ENCODE peak calls at places on chromosomes 6 and 20, in nine cellular contexts. X is transverse colon, Y is esophagus squamous epithelium, F is Peyer's patch, G is HCT116, U is uterus, Z is suprapubic skin, V is ovary, K is K562. I is an unnamed sample. For H3K27me3, the result is how much of the 10 kb centered on the place peaks cover.

GRCh38 chr6:88545991-88546390 is 379.8 kb upstream of the CNR1 start:
- DNase-seq in X (no peak), Y (no peak), F (no peak), G (no peak), U (no peak), Z (no peak), V (no peak), K (no peak), I (no peak)

GRCh38 chr6:11702039-11702795 is 76.4 kb downstream of the ADTRP start:
- DNase-seq in X (no peak), Y (no peak), F (no peak), G (no peak), U (no peak), Z (no peak), V (no peak), K (no peak), I (no peak)

GRCh38 chr6:31652925-31653724 is 664 bp upstream of the BAG6 start:
- DNase-seq in X (peak), Y (peak), F (peak), G (no peak), U (no peak), Z (peak), V (peak), K (peak), I (peak)

GRCh38 chr20:62433655-62434054 is 6.3 kb upstream of the RBBP8NL start:
- DNase-seq in X (peak), Y (no peak), F (no peak), G (no peak), U (peak), Z (no peak), V (no peak), K (no peak), I (no peak)

GRCh38 chr6:116330511-116330910 is 40.2 kb upstream of the DSE start:
- DNase-seq in X (no peak), Y (no peak), F (no peak), G (no peak), U (no peak), Z (no peak), V (no peak), K (no peak), I (no peak)

GRCh38 chr6:48835421-48835958 is 627.6 kb downstream of the MMUT start:
- DNase-seq in X (no peak), Y (no peak), F (no peak), G (no peak), U (no peak), Z (no peak), V (no peak), K (no peak), I (no peak)

GRCh38 chr6:85404497-85405174 is 45.2 kb upstream of the NT5E start:
- DNase-seq in X (peak), Y (no peak), F (no peak), G (peak), U (no peak), Z (no peak), V (no peak), K (no peak), I (no peak)

GRCh38 chr6:66328181-66328580 is 621.2 kb upstream of the EYS start:
- DNase-seq in X (no peak), Y (no peak), F (no peak), G (no peak), U (no peak), Z (no peak), V (no peak), K (no peak), I (no peak)

GRCh38 chr20:51654495-51654894 is 112.0 kb upstream of the NFATC2 start:
- DNase-seq in X (no peak), Y (no peak), F (no peak), G (no peak), U (no peak), Z (no peak), V (no peak), K (no peak), I (no peak)

GRCh38 chr6:169851641-169852503 is 100.5 kb downstream of the ERMARD start:
- DNase-seq in X (no peak), Y (no peak), F (no peak), G (no peak), U (peak), Z (no peak), V (no peak), K (no peak), I (no peak)

GRCh38 chr20:54103067-54103761 is 32.8 kb upstream of the BCAS1 start:
- DNase-seq in X (peak), Y (no peak), F (peak), G (peak), U (peak), Z (no peak), V (no peak), K (peak), I (peak)

GRCh38 chr20:62918137-62918536 is 8.2 kb downstream of the DIDO1 start:
- DNase-seq in X (no peak), Y (no peak), F (peak), G (no peak), U (no peak), Z (peak), V (no peak), K (no peak), I (no peak)

GRCh38 chr6:42911171-42912021 is 4.5 kb upstream of the PTCRA start:
- DNase-seq in X (no peak), Y (no peak), F (no peak), G (no peak), U (no peak), Z (no peak), V (no peak), K (no peak), I (no peak)

GRCh38 chr6:17470953-17471335 is 77.5 kb downstream of the CAP2 start:
- DNase-seq in X (no peak), Y (no peak), F (no peak), G (no peak), U (no peak), Z (no peak), V (no peak), K (no peak), I (no peak)

GRCh38 chr20:10940941-10941340 is 267.1 kb upstream of the JAG1 start:
- DNase-seq in X (no peak), Y (no peak), F (no peak), G (no peak), U (no peak), Z (no peak), V (no peak), K (no peak), I (no peak)

GRCh38 chr20:21388566-21388965 is 8.8 kb downstream of the NKX2-4 start:
- DNase-seq in X (no peak), Y (no peak), F (no peak), G (no peak), U (no peak), Z (no peak), V (no peak), K (no peak), I (no peak)

GRCh38 chr6:121666809-121667208 is 231.4 kb downstream of the GJA1 start:
- DNase-seq in X (no peak), Y (no peak), F (no peak), G (peak), U (no peak), Z (no peak), V (no peak), K (no peak), I (no peak)

GRCh38 chr6:47308674-47309325 is 905 bp downstream of the TNFRSF21 start:
- DNase-seq in X (peak), Y (no peak), F (no peak), G (no peak), U (peak), Z (no peak), V (peak), K (peak), I (no peak)

GRCh38 chr20:59300341-59301081 is at the start of gene EDN3:
- DNase-seq in X (peak), Y (no peak), F (no peak), G (no peak), U (no peak), Z (no peak), V (no peak), K (no peak), I (no peak)

GRCh38 chr6:93447874-93448273 is 28.5 kb upstream of the EPHA7 start:
- DNase-seq in X (peak), Y (no peak), F (no peak), G (no peak), U (no peak), Z (no peak), V (no peak), K (no peak), I (no peak)

GRCh38 chr6:118581489-118581959 is 33.4 kb downstream of the PLN start:
- DNase-seq in X (no peak), Y (no peak), F (no peak), G (no peak), U (no peak), Z (no peak), V (no peak), K (peak), I (peak)

GRCh38 chr6:73585566-73586415 is 65.0 kb upstream of the EEF1A1 start:
- DNase-seq in X (peak), Y (no peak), F (peak), G (peak), U (peak), Z (no peak), V (peak), K (peak), I (peak)

GRCh38 chr20:15890358-15890982 is 682.8 kb downstream of the KIF16B start:
- DNase-seq in X (no peak), Y (no peak), F (no peak), G (no peak), U (no peak), Z (no peak), V (no peak), K (no peak), I (no peak)

GRCh38 chr6:134413241-134413643 is 95.3 kb upstream of the SGK1 start:
- DNase-seq in X (no peak), Y (no peak), F (no peak), G (no peak), U (no peak), Z (no peak), V (no peak), K (no peak), I (no peak)

GRCh38 chr20:2873747-2874041 is 413 bp downstream of the PTPRA start:
- DNase-seq in X (peak), Y (no peak), F (peak), G (no peak), U (peak), Z (no peak), V (peak), K (peak), I (peak)

GRCh38 chr6:7050911-7051779 is 56.6 kb upstream of the RREB1 start:
- DNase-seq in X (peak), Y (peak), F (no peak), G (no peak), U (peak), Z (peak), V (peak), K (no peak), I (peak)

GRCh38 chr6:98847767-98848538 is 13.6 kb downstream of the POU3F2 start:
- DNase-seq in X (no peak), Y (no peak), F (no peak), G (no peak), U (no peak), Z (no peak), V (no peak), K (no peak), I (no peak)

GRCh38 chr6:97668716-97669115 is 385.7 kb upstream of the MMS22L start:
- DNase-seq in X (no peak), Y (no peak), F (no peak), G (no peak), U (no peak), Z (no peak), V (no peak), K (no peak), I (no peak)

GRCh38 chr6:157659536-157660271 is 163.3 kb upstream of the SNX9 start:
- DNase-seq in X (no peak), Y (no peak), F (no peak), G (no peak), U (no peak), Z (peak), V (no peak), K (no peak), I (no peak)

GRCh38 chr6:150156460-150156859 is 13.6 kb downstream of the PPP1R14C start:
- DNase-seq in X (no peak), Y (no peak), F (no peak), G (no peak), U (no peak), Z (no peak), V (no peak), K (no peak), I (no peak)

GRCh38 chr20:8153281-8153908 is 21.3 kb downstream of the PLCB1 start:
- DNase-seq in X (no peak), Y (no peak), F (no peak), G (no peak), U (no peak), Z (no peak), V (no peak), K (no peak), I (no peak)

GRCh38 chr20:35166242-35166830 is 5.5 kb upstream of the PROCR start:
- DNase-seq in X (no peak), Y (no peak), F (no peak), G (no peak), U (no peak), Z (no peak), V (peak), K (no peak), I (peak)

GRCh38 chr6:43817192-43817591 is 47.2 kb downstream of the VEGFA start:
- DNase-seq in X (peak), Y (no peak), F (no peak), G (peak), U (no peak), Z (no peak), V (no peak), K (peak), I (peak)

GRCh38 chr6:33417127-33417902 is 592 bp downstream of the CUTA start:
- DNase-seq in X (no peak), Y (no peak), F (no peak), G (no peak), U (no peak), Z (no peak), V (no peak), K (no peak), I (peak)

GRCh38 chr20:40562031-40562430 is 127.0 kb downstream of the MAFB start:
- DNase-seq in X (peak), Y (no peak), F (no peak), G (no peak), U (no peak), Z (peak), V (no peak), K (no peak), I (no peak)

GRCh38 chr6:134061440-134061839 is 9.0 kb upstream of the SLC2A12 start:
- DNase-seq in X (no peak), Y (no peak), F (no peak), G (no peak), U (no peak), Z (no peak), V (no peak), K (no peak), I (no peak)

GRCh38 chr20:48723308-48724264 is 104.2 kb downstream of the PREX1 start:
- DNase-seq in X (peak), Y (no peak), F (peak), G (no peak), U (no peak), Z (no peak), V (no peak), K (no peak), I (peak)

GRCh38 chr6:90401933-90402830 is 105.5 kb upstream of the BACH2 start:
- DNase-seq in X (no peak), Y (no peak), F (no peak), G (no peak), U (no peak), Z (no peak), V (no peak), K (peak), I (no peak)

GRCh38 chr20:5928831-5929715 is 21.3 kb downstream of the TRMT6 start:
- DNase-seq in X (no peak), Y (no peak), F (no peak), G (no peak), U (no peak), Z (no peak), V (no peak), K (no peak), I (no peak)

GRCh38 chr6:52328721-52329120 is 33.2 kb upstream of the PAQR8 start:
- DNase-seq in X (no peak), Y (no peak), F (no peak), G (no peak), U (no peak), Z (no peak), V (no peak), K (no peak), I (no peak)
- TF ChIP-seq POLR2A in X (no peak), Y (no peak), F (no peak), G (no peak), U (no peak), Z (no peak), V (no peak), K (no peak), I (no peak)

GRCh38 chr20:46895906-46896242 is 1.2 kb downstream of the EYA2 start:
- DNase-seq in X (no peak), Y (no peak), F (no peak), G (no peak), U (no peak), Z (no peak), V (no peak), K (no peak), I (no peak)

GRCh38 chr20:46894971-46895905 is 595 bp downstream of the EYA2 start:
- DNase-seq in X (peak), Y (no peak), F (no peak), G (no peak), U (no peak), Z (no peak), V (no peak), K (no peak), I (no peak)

GRCh38 chr20:46893877-46894578 is 615 bp upstream of the EYA2 start:
- DNase-seq in X (no peak), Y (no peak), F (no peak), G (no peak), U (no peak), Z (no peak), V (no peak), K (no peak), I (no peak)

GRCh38 chr20:46893051-46893450 is 1.6 kb upstream of the EYA2 start:
- DNase-seq in X (no peak), Y (no peak), F (no peak), G (no peak), U (no peak), Z (no peak), V (no peak), K (no peak), I (no peak)

DNA sequence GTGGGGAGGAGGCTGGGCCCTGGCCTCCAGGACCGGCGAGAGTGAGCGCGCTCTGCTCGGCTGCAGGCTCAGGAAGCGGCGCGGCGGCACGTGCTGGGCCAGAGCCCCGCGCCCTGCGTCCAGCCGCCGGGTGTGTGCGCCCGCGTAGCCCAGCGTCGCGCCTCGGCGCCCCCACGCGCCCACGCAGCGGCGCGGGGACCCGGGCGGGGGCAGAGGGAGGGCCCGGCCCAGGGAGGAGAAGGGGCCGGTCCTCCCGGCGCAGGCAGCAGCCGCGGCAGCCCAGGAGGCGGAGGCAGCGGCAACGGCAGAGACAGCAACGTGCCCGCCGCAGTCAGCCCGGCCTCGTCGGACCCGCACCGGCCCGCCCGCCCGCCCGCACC is at the start of gene EYA2:
- DNase-seq in X (peak), Y (no peak), F (no peak), G (no peak), U (peak), Z (no peak), V (no peak), K (no peak), I (no peak)
- H3K27me3 ChIP-seq in X (under half), Y (under half), F (under half), G (under half), U (under half), Z (under half), V (under half), K (under half), I (under half)

DNA sequence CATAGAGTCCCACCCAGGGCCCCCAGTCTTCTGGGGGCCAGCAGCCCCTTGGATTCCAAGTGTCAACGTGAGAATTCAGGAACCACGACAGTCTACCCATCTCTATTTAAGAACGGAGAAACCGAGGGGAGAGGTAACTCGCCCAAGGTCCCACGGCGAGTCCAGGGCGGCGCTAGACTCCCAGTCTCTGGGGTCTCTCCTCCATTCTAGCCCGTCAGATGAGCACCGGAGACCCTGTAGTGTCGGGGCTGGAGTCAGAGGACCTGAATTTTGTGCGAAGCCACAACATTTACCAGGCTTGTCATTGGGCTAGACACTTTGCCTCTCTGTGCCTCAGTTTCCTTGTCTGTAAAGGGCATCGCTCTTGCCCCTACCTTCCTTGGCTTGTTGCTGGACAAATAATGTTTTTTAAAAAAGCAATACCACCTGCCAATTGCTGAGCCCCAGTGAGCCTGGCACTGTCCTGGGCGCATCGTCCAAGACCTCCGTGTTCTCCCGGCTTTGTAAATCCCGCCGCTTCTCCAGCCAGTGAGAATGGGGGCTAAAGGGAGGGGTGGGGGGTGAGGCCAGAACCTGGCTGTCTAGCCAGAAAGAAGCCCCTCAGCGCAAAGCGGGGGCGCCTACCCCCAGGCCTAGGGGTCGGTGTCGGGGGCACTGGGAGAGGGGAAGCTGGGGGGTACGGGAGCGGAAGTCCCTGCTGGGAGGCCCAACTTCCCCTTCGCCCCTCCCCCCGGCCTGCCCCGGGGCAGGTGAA is 91.7 kb downstream of the NCR2 start:
- DNase-seq in X (no peak), Y (no peak), F (peak), G (no peak), U (no peak), Z (no peak), V (no peak), K (no peak), I (no peak)
- TF ChIP-seq CTCF in X (no peak), Y (no peak), F (no peak), G (no peak), U (no peak), Z (no peak), V (no peak), K (no peak), I (no peak)

GRCh38 chr6:137868721-137869631 is 1.9 kb downstream of the TNFAIP3 start:
- DNase-seq in X (no peak), Y (no peak), F (no peak), G (no peak), U (no peak), Z (no peak), V (no peak), K (no peak), I (no peak)

GRCh38 chr6:137864812-137865508 is 2.1 kb upstream of the TNFAIP3 start:
- DNase-seq in X (no peak), Y (no peak), F (no peak), G (no peak), U (no peak), Z (no peak), V (no peak), K (no peak), I (no peak)

GRCh38 chr6:137867685-137868509 is 838 bp downstream of the TNFAIP3 start:
- DNase-seq in X (peak), Y (no peak), F (peak), G (no peak), U (no peak), Z (no peak), V (no peak), K (peak), I (peak)

GRCh38 chr6:137866200-137866913 is 702 bp upstream of the TNFAIP3 start:
- DNase-seq in X (no peak), Y (no peak), F (peak), G (no peak), U (no peak), Z (peak), V (no peak), K (peak), I (peak)

GRCh38 chr6:137866914-137867684 is at the start of gene TNFAIP3:
- DNase-seq in X (peak), Y (peak), F (peak), G (peak), U (peak), Z (peak), V (peak), K (peak), I (peak)
- TF ChIP-seq POLR2A in X (peak), Y (peak), F (peak), G (no peak), U (peak), Z (peak), V (peak), K (no peak), I (peak)

I was measured in adrenal gland.